ENCODE peak calls at places on chromosomes 6 and 20, in four cellular contexts. One of them, this sample, is unnamed. For H3K4me1, the result is how much of the 10 kb centered on the place peaks cover.

GRCh38 chr6:136158398-136158797 is 91.7 kb downstream of the MTFR2 start:
- DNase-seq in mucosa of descending colon: no peak
- DNase-seq in stomach: no peak
- DNase-seq in mammary epithelial cell: no peak
- DNase-seq in this sample: no peak

GRCh38 chr6:34018026-34018425 is 127.9 kb downstream of the GRM4 start:
- DNase-seq in mammary epithelial cell: no peak
- DNase-seq in stomach: no peak
- DNase-seq in mucosa of descending colon: no peak
- DNase-seq in this sample: no peak

GRCh38 chr6:31399589-31400466 is 3.6 kb upstream of the MICA start:
- DNase-seq in mucosa of descending colon: peak
- DNase-seq in mammary epithelial cell: peak
- DNase-seq in stomach: peak
- DNase-seq in this sample: peak

GRCh38 chr6:136403166-136403980 is 113.7 kb upstream of the BCLAF1 start:
- DNase-seq in stomach: no peak
- DNase-seq in mucosa of descending colon: no peak
- DNase-seq in mammary epithelial cell: peak
- DNase-seq in this sample: peak

GRCh38 chr20:46458891-46459750 is 52.7 kb upstream of the ELMO2 start:
- DNase-seq in mucosa of descending colon: peak
- DNase-seq in stomach: peak
- DNase-seq in mammary epithelial cell: peak
- DNase-seq in this sample: no peak

GRCh38 chr6:127515794-127516675 is 3.1 kb downstream of the MTCL3 start:
- DNase-seq in stomach: peak
- DNase-seq in mammary epithelial cell: peak
- DNase-seq in mucosa of descending colon: peak
- DNase-seq in this sample: peak

GRCh38 chr6:156658596-156659316 is 118.4 kb upstream of the ARID1B start:
- DNase-seq in mammary epithelial cell: no peak
- DNase-seq in mucosa of descending colon: no peak
- DNase-seq in stomach: no peak
- DNase-seq in this sample: peak

GRCh38 chr6:168132531-168133184 is 53.6 kb upstream of the FRMD1 start:
- DNase-seq in stomach: peak
- DNase-seq in mammary epithelial cell: no peak
- DNase-seq in mucosa of descending colon: peak
- DNase-seq in this sample: peak

GRCh38 chr20:56957737-56958553 is 308.5 kb downstream of the BMP7 start:
- DNase-seq in mammary epithelial cell: no peak
- DNase-seq in mucosa of descending colon: no peak
- DNase-seq in stomach: no peak
- DNase-seq in this sample: no peak

GRCh38 chr20:38201356-38201755 is 36.3 kb upstream of the TGM2 start:
- DNase-seq in stomach: no peak
- DNase-seq in mucosa of descending colon: no peak
- DNase-seq in mammary epithelial cell: peak
- DNase-seq in this sample: peak

GRCh38 chr20:52454660-52455059 is 263.1 kb upstream of the ZFP64 start:
- DNase-seq in mammary epithelial cell: no peak
- DNase-seq in mucosa of descending colon: no peak
- DNase-seq in stomach: no peak
- DNase-seq in this sample: peak

GRCh38 chr6:93678841-93679454 is 259.6 kb upstream of the EPHA7 start:
- DNase-seq in stomach: no peak
- DNase-seq in mammary epithelial cell: no peak
- DNase-seq in mucosa of descending colon: no peak
- DNase-seq in this sample: no peak

GRCh38 chr6:140208286-140208685 is 833.8 kb upstream of the CITED2 start:
- DNase-seq in mammary epithelial cell: no peak
- DNase-seq in mucosa of descending colon: no peak
- DNase-seq in stomach: no peak
- DNase-seq in this sample: no peak

GRCh38 chr6:135158397-135158796 is 22.7 kb upstream of the MYB start:
- DNase-seq in stomach: no peak
- DNase-seq in mucosa of descending colon: no peak
- DNase-seq in mammary epithelial cell: no peak
- DNase-seq in this sample: no peak

GRCh38 chr6:25713802-25714201 is 40.7 kb upstream of the SLC17A4 start:
- DNase-seq in mammary epithelial cell: no peak
- DNase-seq in stomach: no peak
- DNase-seq in mucosa of descending colon: no peak
- DNase-seq in this sample: peak

GRCh38 chr6:7085911-7086310 is 21.9 kb upstream of the RREB1 start:
- DNase-seq in mucosa of descending colon: peak
- DNase-seq in stomach: peak
- DNase-seq in mammary epithelial cell: no peak
- DNase-seq in this sample: peak

GRCh38 chr6:33995046-33995872 is 150.6 kb downstream of the GRM4 start:
- DNase-seq in mammary epithelial cell: no peak
- DNase-seq in mucosa of descending colon: peak
- DNase-seq in stomach: peak
- DNase-seq in this sample: no peak

GRCh38 chr20:51541189-51542032 is 1.1 kb downstream of the NFATC2 start:
- DNase-seq in stomach: peak
- DNase-seq in mammary epithelial cell: no peak
- DNase-seq in mucosa of descending colon: peak
- DNase-seq in this sample: peak

GRCh38 chr6:16698988-16699868 is 62.0 kb downstream of the ATXN1 start:
- DNase-seq in stomach: no peak
- DNase-seq in mucosa of descending colon: no peak
- DNase-seq in mammary epithelial cell: peak
- DNase-seq in this sample: peak

GRCh38 chr6:43622541-43622940 is 6.5 kb downstream of the GTPBP2 start:
- DNase-seq in mammary epithelial cell: no peak
- DNase-seq in stomach: no peak
- DNase-seq in mucosa of descending colon: no peak
- DNase-seq in this sample: no peak

GRCh38 chr6:5997420-5998093 is 9.2 kb downstream of the NRN1 start:
- DNase-seq in mucosa of descending colon: no peak
- DNase-seq in mammary epithelial cell: peak
- DNase-seq in stomach: no peak
- DNase-seq in this sample: peak

GRCh38 chr6:43495409-43495941 is 14.7 kb downstream of the LRRC73 start:
- DNase-seq in mammary epithelial cell: peak
- DNase-seq in mucosa of descending colon: peak
- DNase-seq in stomach: no peak
- DNase-seq in this sample: peak

GRCh38 chr6:148771896-148772554 is 25.2 kb downstream of the UST start:
- DNase-seq in stomach: no peak
- DNase-seq in mucosa of descending colon: no peak
- DNase-seq in mammary epithelial cell: no peak
- DNase-seq in this sample: no peak

GRCh38 chr6:4727236-4727635 is 49.0 kb upstream of the CDYL start:
- DNase-seq in stomach: no peak
- DNase-seq in mammary epithelial cell: no peak
- DNase-seq in mucosa of descending colon: no peak
- DNase-seq in this sample: peak

GRCh38 chr6:111586554-111586953 is 19.1 kb downstream of the TRAF3IP2 start:
- DNase-seq in stomach: no peak
- DNase-seq in mammary epithelial cell: no peak
- DNase-seq in mucosa of descending colon: no peak
- DNase-seq in this sample: no peak

DNA sequence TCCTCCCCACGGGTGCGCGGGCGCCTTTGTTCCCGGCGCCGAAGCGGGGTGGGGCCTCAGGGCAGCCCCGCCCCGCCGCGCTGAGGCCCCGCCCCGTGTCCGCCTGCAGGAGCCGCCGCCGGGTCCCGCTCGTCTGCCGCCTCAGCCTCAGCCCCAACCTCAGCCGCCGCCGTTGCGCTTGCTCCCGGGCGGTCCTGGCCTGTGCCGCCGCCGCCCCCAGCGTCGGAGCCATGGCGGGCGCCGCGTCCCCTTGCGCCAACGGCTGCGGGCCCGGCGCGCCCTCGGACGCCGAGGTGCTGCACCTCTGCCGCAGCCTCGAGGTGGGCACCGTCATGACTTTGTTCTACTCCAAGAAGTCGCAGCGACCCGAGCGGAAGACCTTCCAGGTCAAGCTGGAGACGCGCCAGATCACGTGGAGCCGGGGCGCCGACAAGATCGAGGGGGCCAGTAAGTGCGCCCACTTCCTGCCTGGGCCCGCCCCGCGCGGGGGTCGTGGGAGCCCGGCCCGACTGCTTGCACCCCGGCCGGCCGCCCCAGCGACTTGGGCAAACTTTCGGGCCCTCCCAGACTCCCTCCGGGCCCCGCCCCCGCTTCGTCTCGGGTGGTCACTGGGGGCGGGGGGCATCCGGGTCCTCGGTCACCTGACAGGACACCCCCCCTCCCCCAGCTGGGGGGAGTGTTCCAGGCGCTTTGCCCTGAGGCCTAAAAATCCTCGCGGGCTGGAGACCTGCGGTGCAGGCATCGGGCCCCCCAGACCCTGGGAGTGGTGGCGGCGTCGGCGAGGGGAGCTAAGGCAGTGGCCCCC is at the start of gene PLCG1:
- DNase-seq in mammary epithelial cell: peak
- DNase-seq in mucosa of descending colon: peak
- DNase-seq in stomach: peak
- DNase-seq in this sample: peak
- H3K4me1 ChIP-seq in mammary epithelial cell: half or more
- H3K4me1 ChIP-seq in mucosa of descending colon: under half
- H3K4me1 ChIP-seq in stomach: under half
- H3K4me1 ChIP-seq in this sample: under half

GRCh38 chr6:154733610-154734379 is 579 bp downstream of the SCAF8 start:
- DNase-seq in mucosa of descending colon: peak
- DNase-seq in stomach: peak
- DNase-seq in mammary epithelial cell: peak
- DNase-seq in this sample: peak
- H3K4me1 ChIP-seq in mucosa of descending colon: under half
- H3K4me1 ChIP-seq in stomach: under half
- H3K4me1 ChIP-seq in mammary epithelial cell: under half
- H3K4me1 ChIP-seq in this sample: under half

GRCh38 chr20:31687777-31688176 is 34.9 kb downstream of the BCL2L1 start:
- DNase-seq in stomach: no peak
- DNase-seq in mammary epithelial cell: no peak
- DNase-seq in mucosa of descending colon: no peak
- DNase-seq in this sample: no peak
- H3K4me1 ChIP-seq in stomach: under half
- H3K4me1 ChIP-seq in mammary epithelial cell: under half
- H3K4me1 ChIP-seq in mucosa of descending colon: under half
- H3K4me1 ChIP-seq in this sample: under half

GRCh38 chr20:61438285-61438684 is 186.2 kb downstream of the CDH4 start:
- DNase-seq in mucosa of descending colon: no peak
- DNase-seq in mammary epithelial cell: no peak
- DNase-seq in stomach: no peak
- DNase-seq in this sample: no peak
- H3K4me1 ChIP-seq in mucosa of descending colon: under half
- H3K4me1 ChIP-seq in mammary epithelial cell: under half
- H3K4me1 ChIP-seq in stomach: under half
- H3K4me1 ChIP-seq in this sample: under half

This sample was measured in GM23248.